ENCODE peak calls at places on chromosomes 16 and 17, in nine cellular contexts. O is effector CD4-positive, alpha-beta T cell; X is iris pigment epithelial cell; H is stimulated activated CD4-positive, alpha-beta T cell treated with anti-CD3 and anti-CD28 coated beads, Interleukin-15, amount 100 ng/mL, for 24 hours; R is mesenchymal stem cell; W is smooth muscle cell of the brain vasculature; F is thoracic aorta; Y is NCI-H748 treated with DMSO at 0.1 percent for 48 hours; V is NCI-H1105. I is an unnamed sample.

GRCh38 chr16:22420606-22421135 is 46.3 kb upstream of the CDR2 start:
- DNase-seq in O (no peak), X (no peak), H (no peak), R (no peak), W (no peak), F (no peak), Y (no peak), V (no peak), I (no peak)

GRCh38 chr17:10616502-10617119 is 40.5 kb downstream of the MYH3 start:
- DNase-seq in O (peak), X (peak), H (peak), R (peak), W (peak), F (peak), Y (peak), V (peak), I (peak)

GRCh38 chr16:19505600-19506303 is 16.1 kb downstream of the GDE1 start:
- DNase-seq in O (no peak), X (peak), H (no peak), R (no peak), W (peak), F (no peak), Y (no peak), V (no peak), I (no peak)

GRCh38 chr16:68383858-68384257 is 64.5 kb downstream of the SMPD3 start:
- DNase-seq in O (no peak), X (no peak), H (no peak), R (no peak), W (no peak), F (no peak), Y (no peak), V (no peak), I (no peak)

GRCh38 chr17:45200701-45201100 is 21.0 kb upstream of the FMNL1 start:
- DNase-seq in O (no peak), X (no peak), H (no peak), R (peak), W (no peak), F (no peak), Y (no peak), V (no peak), I (no peak)

GRCh38 chr16:86210403-86211193 is 299.7 kb upstream of the FOXF1 start:
- DNase-seq in O (no peak), X (no peak), H (no peak), R (no peak), W (no peak), F (no peak), Y (no peak), V (no peak), I (no peak)

GRCh38 chr17:12523244-12523643 is 142.4 kb upstream of the MYOCD start:
- DNase-seq in O (no peak), X (no peak), H (no peak), R (no peak), W (no peak), F (no peak), Y (no peak), V (no peak), I (no peak)

GRCh38 chr16:85049864-85050263 is 22.3 kb downstream of the KIAA0513 start:
- DNase-seq in O (no peak), X (no peak), H (no peak), R (no peak), W (no peak), F (no peak), Y (no peak), V (no peak), I (no peak)

GRCh38 chr16:47905771-47906170 is 250.0 kb downstream of the ABCC12 start:
- DNase-seq in O (no peak), X (peak), H (no peak), R (peak), W (no peak), F (no peak), Y (no peak), V (no peak), I (no peak)

GRCh38 chr16:57626420-57627170 is 1.8 kb upstream of the ADGRG1 start:
- DNase-seq in O (no peak), X (no peak), H (no peak), R (peak), W (no peak), F (no peak), Y (no peak), V (no peak), I (no peak)

GRCh38 chr17:76726766-76727718 is at the start of gene METTL23:
- DNase-seq in O (peak), X (peak), H (peak), R (peak), W (no peak), F (no peak), Y (peak), V (peak), I (peak)

GRCh38 chr17:34246436-34246835 is 8.6 kb upstream of the CCL2 start:
- DNase-seq in O (no peak), X (no peak), H (no peak), R (no peak), W (no peak), F (no peak), Y (no peak), V (no peak), I (no peak)

GRCh38 chr16:87047221-87048037 is 269.8 kb downstream of the C16orf95 start:
- DNase-seq in O (no peak), X (no peak), H (no peak), R (no peak), W (no peak), F (no peak), Y (peak), V (peak), I (no peak)

GRCh38 chr17:21522755-21523154 is 146.6 kb downstream of the KCNJ12 start:
- DNase-seq in O (no peak), X (no peak), H (no peak), R (no peak), W (no peak), F (no peak), Y (no peak), V (no peak), I (no peak)

GRCh38 chr16:4700997-4701743 is 7.8 kb downstream of the NUDT16L1 start:
- DNase-seq in O (no peak), X (no peak), H (no peak), R (no peak), W (no peak), F (no peak), Y (no peak), V (no peak), I (no peak)

GRCh38 chr17:74780443-74781238 is 4.5 kb upstream of the NAT9 start:
- DNase-seq in O (no peak), X (peak), H (no peak), R (peak), W (no peak), F (no peak), Y (no peak), V (no peak), I (no peak)

GRCh38 chr17:79632432-79632735 is 21.5 kb upstream of the RBFOX3 start:
- DNase-seq in O (no peak), X (no peak), H (no peak), R (no peak), W (no peak), F (no peak), Y (no peak), V (no peak), I (no peak)

GRCh38 chr17:17935321-17936271 is 36.6 kb downstream of the TOM1L2 start:
- DNase-seq in O (no peak), X (peak), H (no peak), R (peak), W (no peak), F (no peak), Y (no peak), V (no peak), I (no peak)

GRCh38 chr16:24753437-24753836 is 24.0 kb downstream of the TNRC6A start:
- DNase-seq in O (no peak), X (no peak), H (peak), R (no peak), W (no peak), F (no peak), Y (no peak), V (peak), I (no peak)

GRCh38 chr16:74730049-74730683 is 29.5 kb upstream of the MLKL start:
- DNase-seq in O (no peak), X (no peak), H (no peak), R (no peak), W (no peak), F (no peak), Y (no peak), V (no peak), I (no peak)

I was measured in effector memory CD4-positive, alpha-beta T cell.